ENCODE peak calls at places on chromosomes 5 and 9, in six cellular contexts. V is cardiac fibroblast, Y is choroid plexus epithelial cell, W is T-helper 1 cell, P is immature natural killer cell, F is C1 segment of cervical spinal cord. M is an unnamed sample.

GRCh38 chr5:1105350-1106265 is 6.3 kb downstream of the SLC12A7 start:
- DNase-seq in V (no peak), Y (no peak), W (peak; percentile 85), P (peak; percentile 74), F (no peak), M (no peak)

GRCh38 chr5:3200356-3200755 is 395.3 kb upstream of the IRX1 start:
- DNase-seq in V (no peak), Y (no peak), W (no peak), P (no peak), F (no peak), M (no peak)

GRCh38 chr5:43007246-43007910 is 32.7 kb downstream of the ANXA2R start:
- DNase-seq in V (peak; percentile 96), Y (peak; percentile 96), W (peak; percentile 84), P (peak; percentile 87), F (no peak), M (peak; percentile 89)

GRCh38 chr5:124906339-124907097 is 160.1 kb upstream of the ZNF608 start:
- DNase-seq in V (peak; percentile 85), Y (peak; percentile 85), W (no peak), P (no peak), F (no peak), M (peak; percentile 90)

GRCh38 chr9:84024041-84024575 is 43.5 kb downstream of the RMI1 start:
- DNase-seq in V (no peak), Y (no peak), W (no peak), P (no peak), F (no peak), M (no peak)

GRCh38 chr5:19927919-19928318 is 60.1 kb downstream of the CDH18 start:
- DNase-seq in V (no peak), Y (peak; percentile 14), W (no peak), P (no peak), F (no peak), M (peak; percentile 79)

GRCh38 chr9:98344581-98344980 is 89.1 kb upstream of the TBC1D2 start:
- DNase-seq in V (no peak), Y (no peak), W (no peak), P (no peak), F (no peak), M (no peak)

GRCh38 chr9:134950811-134951210 is 33.1 kb upstream of the FCN1 start:
- DNase-seq in V (no peak), Y (no peak), W (no peak), P (no peak), F (no peak), M (no peak)

GRCh38 chr9:134492281-134492691 is 149.3 kb upstream of the COL5A1 start:
- DNase-seq in V (peak; percentile 72), Y (peak; percentile 86), W (no peak), P (no peak), F (no peak), M (peak; percentile 95)

GRCh38 chr5:141402553-141403328 is at the start of gene PCDHGA9:
- DNase-seq in V (peak; percentile 63), Y (peak; percentile 43), W (no peak), P (peak; percentile 18), F (no peak), M (no peak)

GRCh38 chr5:87770601-87771121 is 357.9 kb upstream of the CCNH start:
- DNase-seq in V (no peak), Y (no peak), W (no peak), P (no peak), F (no peak), M (no peak)

GRCh38 chr5:87170799-87171198 is 96.9 kb upstream of the RASA1 start:
- DNase-seq in V (no peak), Y (no peak), W (no peak), P (no peak), F (no peak), M (no peak)

GRCh38 chr9:94718936-94719335 is 7.6 kb upstream of the AOPEP start:
- DNase-seq in V (no peak), Y (no peak), W (no peak), P (no peak), F (no peak), M (no peak)

GRCh38 chr5:177472460-177473441 is 683 bp downstream of the DBN1 start:
- DNase-seq in V (no peak), Y (no peak), W (peak; percentile 36), P (peak; percentile 65), F (no peak), M (peak; percentile 34)

GRCh38 chr5:76372320-76373054 is 30.6 kb upstream of the IQGAP2 start:
- DNase-seq in V (peak; percentile 85), Y (peak; percentile 89), W (no peak), P (no peak), F (no peak), M (peak; percentile 96)